ENCODE peak calls at places on chromosomes 11 and 22, in four cellular contexts. G is GM06990, R is H9, O is tibial nerve. W is an unnamed sample.

GRCh38 chr11:117830674-117831351 is 6.3 kb upstream of the FXYD2 start:
- DNase-seq in R (peak; percentile 21), G (no peak), O (no peak), W (no peak)

GRCh38 chr11:108592591-108593213 is 866 bp downstream of the EXPH5 start:
- DNase-seq in R (peak; percentile 40), G (peak; percentile 43), O (no peak), W (no peak)

GRCh38 chr11:106087815-106088435 is 10.5 kb downstream of the AASDHPPT start:
- DNase-seq in R (peak; percentile 32), O (peak; percentile 20), G (no peak), W (no peak)

GRCh38 chr11:2944953-2945756 is 15.9 kb upstream of the PHLDA2 start:
- DNase-seq in G (no peak), R (peak; percentile 88), O (peak; percentile 84), W (peak; percentile 75)

GRCh38 chr22:17869285-17870096 is 95.2 kb upstream of the BID start:
- DNase-seq in R (no peak), G (no peak), O (no peak), W (no peak)

GRCh38 chr22:44648085-44648820 is 53.8 kb upstream of the PRR5 start:
- DNase-seq in G (no peak), O (no peak), R (peak; percentile 25), W (no peak)

GRCh38 chr11:34564807-34565241 is 51.2 kb upstream of the ELF5 start:
- DNase-seq in O (no peak), G (no peak), R (peak; percentile 57), W (no peak)

GRCh38 chr11:94775576-94776327 is 7.6 kb downstream of the AMOTL1 start:
- DNase-seq in O (no peak), G (no peak), R (no peak), W (no peak)

GRCh38 chr11:10005955-10006525 is 288.0 kb downstream of the SBF2 start:
- DNase-seq in G (no peak), R (no peak), O (no peak), W (no peak)

GRCh38 chr22:20439928-20440575 is 2.4 kb upstream of the SCARF2 start:
- DNase-seq in G (no peak), O (no peak), R (no peak), W (no peak)

GRCh38 chr11:123354371-123354770 is 75.7 kb upstream of the GRAMD1B start:
- DNase-seq in R (no peak), G (no peak), O (no peak), W (no peak)

GRCh38 chr11:34274712-34275398 is 83.0 kb downstream of the ABTB2 start:
- DNase-seq in R (no peak), G (no peak), O (peak; percentile 82), W (peak; percentile 91)

GRCh38 chr11:64607381-64608259 is 16.6 kb downstream of the SLC22A12 start:
- DNase-seq in G (no peak), O (no peak), R (no peak), W (no peak)

GRCh38 chr11:121134758-121135312 is 33.8 kb downstream of the TECTA start:
- DNase-seq in G (no peak), O (no peak), R (no peak), W (no peak)

GRCh38 chr11:30451167-30451566 is 128.3 kb downstream of the ARL14EP start:
- DNase-seq in R (no peak), G (no peak), O (no peak), W (no peak)

GRCh38 chr11:2574043-2574552 is 125.7 kb downstream of the KCNQ1OT1 start:
- DNase-seq in G (no peak), R (no peak), O (no peak), W (no peak)

GRCh38 chr11:111272420-111272819 is 25.9 kb upstream of the POU2AF3 start:
- DNase-seq in O (no peak), R (no peak), G (no peak), W (no peak)

GRCh38 chr11:45254070-45254469 is 32.1 kb downstream of the SYT13 start:
- DNase-seq in O (no peak), R (no peak), G (no peak), W (no peak)

GRCh38 chr11:32829157-32829679 is 509 bp upstream of the PRRG4 start:
- DNase-seq in G (no peak), R (no peak), O (no peak), W (no peak)

GRCh38 chr11:129279326-129280026 is 87.4 kb upstream of the ARHGAP32 start:
- DNase-seq in O (peak; percentile 53), G (peak; percentile 45), R (peak; percentile 81), W (peak; percentile 37)

GRCh38 chr22:30640361-30640760 is 4.8 kb downstream of the SLC35E4 start:
- DNase-seq in O (no peak), R (no peak), G (no peak), W (no peak)

GRCh38 chr22:39237276-39238123 is 7.3 kb downstream of the PDGFB start:
- DNase-seq in G (no peak), O (no peak), R (no peak), W (no peak)

GRCh38 chr11:9344046-9344680 is 29.8 kb upstream of the TMEM41B start:
- DNase-seq in R (no peak), G (no peak), O (no peak), W (no peak)

GRCh38 chr22:46251266-46251665 is 1.2 kb upstream of the CDPF1 start:
- DNase-seq in G (no peak), R (no peak), O (no peak), W (no peak)

GRCh38 chr11:1302041-1302460 is 7.4 kb downstream of the TOLLIP start:
- DNase-seq in R (peak; percentile 22), G (no peak), O (no peak), W (no peak)

GRCh38 chr22:29216873-29217666 is 11.4 kb downstream of the EMID1 start:
- DNase-seq in O (no peak), R (peak; percentile 21), G (no peak), W (peak; percentile 37)

GRCh38 chr11:14644396-14645246 is 1.0 kb downstream of the PDE3B start:
- DNase-seq in R (peak; percentile 63), G (peak; percentile 47), O (no peak), W (no peak)

GRCh38 chr22:49305215-49305965 is 522.3 kb downstream of the BRD1 start:
- DNase-seq in O (no peak), R (peak; percentile 89), G (peak; percentile 48), W (no peak)

GRCh38 chr11:721913-722811 is 16.1 kb downstream of the EPS8L2 start:
- DNase-seq in G (no peak), O (no peak), R (peak; percentile 36), W (no peak)

GRCh38 chr22:19862616-19863246 is 8.1 kb upstream of the GNB1L start:
- DNase-seq in G (no peak), R (no peak), O (peak; percentile 1), W (no peak)

GRCh38 chr11:128379587-128380279 is 207.6 kb downstream of the ETS1 start:
- DNase-seq in O (no peak), G (peak; percentile 4), R (no peak), W (no peak)

GRCh38 chr11:42311504-42311903 is 852.1 kb upstream of the LRRC4C start:
- DNase-seq in G (no peak), O (no peak), R (no peak), W (no peak)

GRCh38 chr22:36067237-36067558 is 38.6 kb upstream of the RBFOX2 start:
- DNase-seq in O (no peak), R (no peak), G (no peak), W (no peak)

DNA sequence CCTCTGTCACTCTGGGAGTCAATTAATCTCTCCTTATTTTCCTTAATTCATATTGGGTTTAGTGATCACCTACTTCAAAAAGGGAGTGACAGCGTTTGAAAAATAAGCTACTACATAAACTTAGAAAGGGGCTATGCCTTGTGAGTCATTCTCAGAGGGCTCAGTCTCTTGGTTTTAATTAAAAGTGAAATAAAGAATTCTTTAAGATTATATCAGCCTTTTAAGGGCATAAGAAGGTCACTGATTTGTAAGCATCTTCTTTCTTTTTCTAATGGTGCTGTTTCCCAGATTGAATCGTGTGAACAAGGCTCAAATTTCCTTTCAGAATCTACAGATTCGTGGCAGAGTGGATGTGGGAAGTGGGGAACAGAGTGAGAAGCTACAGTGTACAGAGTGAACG is 636.2 kb upstream of the CCDC90B start:
- DNase-seq in R (no peak), G (no peak), O (no peak), W (no peak)
- TF ChIP-seq CTCF in R (no peak), G (no peak), O (no peak), W (no peak)

DNA sequence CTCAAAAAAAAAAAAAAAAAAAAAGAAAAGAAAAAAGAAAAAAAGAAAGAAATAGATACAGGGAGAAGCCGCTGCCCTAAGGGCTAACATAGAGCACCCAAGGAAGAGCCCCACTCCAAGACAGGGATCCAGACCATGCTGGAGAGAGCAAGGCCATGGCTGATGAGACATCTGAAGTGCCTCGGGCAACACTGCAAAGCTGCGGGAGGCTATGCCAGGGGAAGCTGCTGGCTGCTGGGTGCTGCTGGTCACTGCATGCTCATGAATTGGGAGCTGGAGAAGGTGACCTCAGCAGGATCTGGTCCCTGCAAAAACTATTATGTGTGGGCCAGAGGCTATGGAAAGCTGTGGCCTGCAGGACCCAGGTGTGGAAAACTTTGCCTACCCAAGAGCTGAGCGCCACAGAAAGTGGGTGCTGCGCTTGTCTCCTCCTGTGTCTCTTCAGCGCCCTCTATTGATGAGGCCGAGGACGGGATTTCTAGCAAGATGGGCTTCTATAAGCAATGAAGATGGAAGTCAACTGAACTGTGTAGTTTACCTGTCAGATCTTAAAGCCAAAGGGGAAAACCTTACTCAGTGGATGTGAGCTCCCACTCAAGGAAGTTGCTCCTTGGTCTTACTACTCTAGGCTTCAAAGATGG is 17.3 kb upstream of the SLC29A2 start:
- DNase-seq in G (no peak), R (peak; percentile 83), O (peak; percentile 32), W (peak; percentile 44)
- TF ChIP-seq CTCF in G (peak; percentile 93), R (peak; percentile 88), O (peak; percentile 42), W (peak; percentile 90)

GRCh38 chr11:130904380-130904779 is 11.9 kb downstream of the SNX19 start:
- DNase-seq in G (no peak), R (no peak), O (no peak), W (no peak)
- TF ChIP-seq CTCF in G (peak; percentile 48), R (peak; percentile 60), O (no peak), W (peak; percentile 22)

GRCh38 chr11:23113887-23114216 is 253.6 kb upstream of the CCDC179 start:
- DNase-seq in G (no peak), R (no peak), O (no peak), W (no peak)

GRCh38 chr11:23112390-23112789 is 252.1 kb upstream of the CCDC179 start:
- DNase-seq in G (no peak), O (no peak), R (no peak), W (no peak)

DNA sequence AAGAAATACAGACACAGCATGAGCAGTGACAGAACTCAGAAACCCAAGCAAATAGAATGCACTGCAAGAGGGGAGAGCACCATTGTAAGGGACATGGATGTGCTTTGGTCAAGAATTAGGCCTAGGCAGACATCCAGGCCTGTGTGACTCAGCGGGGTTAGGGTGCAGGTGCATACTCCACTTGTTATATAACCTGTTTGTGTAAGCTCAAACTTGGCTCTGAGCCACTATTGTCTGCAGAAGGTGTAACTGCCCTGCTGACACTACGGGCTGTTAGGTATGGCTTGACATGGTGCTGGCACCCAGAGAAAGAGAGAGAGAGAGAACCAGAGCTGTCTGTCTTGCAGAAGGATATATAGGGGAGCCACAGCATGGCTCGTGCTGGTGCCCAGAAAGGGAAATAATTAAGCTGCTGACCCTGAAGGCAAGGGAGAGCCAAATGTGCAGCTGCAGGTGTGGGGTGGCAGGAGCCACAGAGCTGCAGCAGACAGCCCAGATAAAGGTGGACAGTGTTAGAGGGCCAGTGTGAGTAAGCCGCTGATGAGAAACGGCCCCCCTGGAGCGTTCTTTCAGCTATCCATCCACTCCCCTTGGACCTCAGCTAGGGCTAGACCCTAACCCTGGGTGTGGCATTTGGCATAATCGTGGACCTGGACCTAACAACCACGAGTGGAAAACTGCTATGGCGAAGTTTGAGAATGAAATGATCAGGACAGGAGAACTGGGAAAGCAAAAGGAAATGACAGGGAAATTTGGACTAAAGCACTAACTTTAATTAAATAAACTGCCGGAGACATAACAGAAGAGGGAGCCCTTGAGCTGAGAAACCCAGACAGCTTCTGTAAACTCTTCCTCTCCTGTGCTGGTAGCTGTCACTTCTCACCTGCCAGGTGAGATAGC is 253.0 kb upstream of the CCDC179 start:
- DNase-seq in R (peak; percentile 48), O (no peak), G (no peak), W (peak; percentile 14)
- TF ChIP-seq CTCF in R (peak; percentile 85), O (no peak), G (peak; percentile 54), W (peak; percentile 57)

GRCh38 chr11:75537740-75538139 is 12.0 kb upstream of the GDPD5 start:
- DNase-seq in R (no peak), O (no peak), G (no peak), W (no peak)
- TF ChIP-seq CTCF in R (no peak), O (no peak), G (no peak), W (no peak)

W was measured in AG09319.